ENCODE peak calls at places on chromosomes 16 and 17, in five cellular contexts. L is fibroblast of the conjunctiva, C is midbrain, I is NCI-H345, B is HS-5. H is an unnamed sample.

GRCh38 chr17:40070895-40071719 is 8.3 kb downstream of the THRA start:
- DNase-seq in L (no peak), B (no peak), C (no peak), I (no peak), H (no peak)

GRCh38 chr16:50692999-50693781 is at the start of gene NOD2:
- DNase-seq in B (no peak), L (no peak), C (no peak), I (no peak), H (no peak)

GRCh38 chr16:3295783-3296182 is 9.4 kb downstream of the TIGD7 start:
- DNase-seq in C (no peak), B (no peak), I (no peak), L (no peak), H (no peak)

GRCh38 chr17:50514936-50515702 is 6.9 kb downstream of the MYCBPAP start:
- DNase-seq in I (no peak), B (no peak), C (no peak), L (peak; percentile 50), H (no peak)

GRCh38 chr16:89338863-89339262 is 121.4 kb downstream of the ZNF778 start:
- DNase-seq in L (no peak), B (no peak), I (no peak), C (no peak), H (no peak)

GRCh38 chr16:25155553-25156460 is 44.3 kb downstream of the LCMT1 start:
- DNase-seq in L (no peak), B (no peak), C (no peak), I (no peak), H (peak; percentile 8)

GRCh38 chr17:2087597-2088211 is 32.8 kb downstream of the HIC1 start:
- DNase-seq in I (no peak), L (no peak), C (no peak), B (no peak), H (no peak)

GRCh38 chr16:5427571-5427970 is 330.0 kb upstream of the EEF2KMT start:
- DNase-seq in L (no peak), B (no peak), C (no peak), I (no peak), H (no peak)

GRCh38 chr17:17498606-17499301 is 2.6 kb upstream of the RASD1 start:
- DNase-seq in C (no peak), B (no peak), L (no peak), I (no peak), H (no peak)

GRCh38 chr16:18800674-18801196 is 614 bp downstream of the ARL6IP1 start:
- DNase-seq in B (no peak), L (no peak), C (no peak), I (no peak), H (no peak)

GRCh38 chr16:12902511-12903324 is 1.3 kb downstream of the SHISA9 start:
- DNase-seq in L (no peak), I (peak; percentile 37), C (no peak), B (no peak), H (no peak)

GRCh38 chr16:12239953-12240485 is 263.5 kb downstream of the SNX29 start:
- DNase-seq in C (peak; percentile 21), I (no peak), B (no peak), L (peak; percentile 49), H (no peak)

GRCh38 chr17:81349397-81350319 is 45.6 kb upstream of the BAHCC1 start:
- DNase-seq in B (no peak), I (no peak), L (no peak), C (no peak), H (no peak)

GRCh38 chr17:32142038-32142856 is at the start of gene RHOT1:
- DNase-seq in C (peak; percentile 87), L (peak; percentile 43), I (peak; percentile 87), B (peak; percentile 74), H (no peak)

GRCh38 chr16:47446431-47446830 is 14.4 kb downstream of the ITFG1 start:
- DNase-seq in B (no peak), I (no peak), C (no peak), L (no peak), H (no peak)

GRCh38 chr17:48542114-48542955 is 2.6 kb downstream of the HOXB2 start:
- DNase-seq in L (no peak), C (no peak), I (no peak), B (no peak), H (no peak)

GRCh38 chr16:2174396-2175131 is 19.0 kb downstream of the TRAF7 start:
- DNase-seq in I (no peak), L (no peak), B (no peak), C (no peak), H (no peak)

GRCh38 chr16:14284930-14285541 is 213.9 kb downstream of the MRTFB start:
- DNase-seq in I (peak; percentile 77), L (no peak), B (peak; percentile 54), C (peak; percentile 83), H (no peak)

GRCh38 chr16:86604436-86605220 is 26.3 kb downstream of the FOXL1 start:
- DNase-seq in B (no peak), L (no peak), C (no peak), I (no peak), H (no peak)

GRCh38 chr17:77233635-77234334 is 93.0 kb downstream of the SEC14L1 start:
- DNase-seq in L (peak; percentile 9), I (no peak), C (no peak), B (no peak), H (peak; percentile 34)

GRCh38 chr17:58468944-58469343 is 19.3 kb downstream of the HSF5 start:
- DNase-seq in I (no peak), L (no peak), C (no peak), B (no peak), H (no peak)

GRCh38 chr17:29176500-29177351 is 3.5 kb downstream of the MYO18A start:
- DNase-seq in C (no peak), L (no peak), B (no peak), I (peak; percentile 91), H (no peak)

GRCh38 chr17:81401727-81402529 is 6.7 kb downstream of the BAHCC1 start:
- DNase-seq in L (no peak), I (no peak), B (no peak), C (no peak), H (no peak)

GRCh38 chr17:19555746-19556145 is 22.1 kb downstream of the SLC47A1 start:
- DNase-seq in L (no peak), I (no peak), B (no peak), C (no peak), H (no peak)

GRCh38 chr17:36755586-36755985 is 154.2 kb downstream of the MRM1 start:
- DNase-seq in I (peak; percentile 39), C (no peak), B (no peak), L (no peak), H (no peak)

GRCh38 chr16:72848045-72848410 is 199.9 kb downstream of the ZFHX3 start:
- DNase-seq in B (no peak), I (no peak), L (no peak), C (no peak), H (no peak)

GRCh38 chr16:13936596-13937081 is 16.7 kb downstream of the ERCC4 start:
- DNase-seq in I (no peak), L (peak; percentile 67), B (no peak), C (peak; percentile 10), H (no peak)

GRCh38 chr16:88595101-88595500 is 24.9 kb downstream of the ZC3H18 start:
- DNase-seq in I (no peak), C (no peak), L (no peak), B (no peak), H (no peak)

GRCh38 chr17:13525876-13526275 is 75.9 kb downstream of the HS3ST3A1 start:
- DNase-seq in B (no peak), L (no peak), C (no peak), I (no peak), H (no peak)